ENCODE peak calls at places on chromosomes 16 and 17, in six cellular contexts. One of them, this sample, is unnamed.

GRCh38 chr16:15521758-15522509 is 87.5 kb downstream of the BMERB1 start:
- DNase-seq in kidney epithelial cell: no peak
- DNase-seq in lower leg skin: no peak
- DNase-seq in choroid plexus epithelial cell: peak; percentile 89
- DNase-seq in hepatocyte: no peak
- DNase-seq in Peyer's patch: no peak
- DNase-seq in this sample: no peak

GRCh38 chr17:55237826-55238196 is 26.9 kb upstream of the HLF start:
- DNase-seq in kidney epithelial cell: no peak
- DNase-seq in lower leg skin: no peak
- DNase-seq in choroid plexus epithelial cell: no peak
- DNase-seq in hepatocyte: no peak
- DNase-seq in Peyer's patch: no peak
- DNase-seq in this sample: no peak

GRCh38 chr16:30524575-30525571 is 1.5 kb downstream of the ZNF768 start:
- DNase-seq in kidney epithelial cell: no peak
- DNase-seq in lower leg skin: no peak
- DNase-seq in choroid plexus epithelial cell: no peak
- DNase-seq in hepatocyte: no peak
- DNase-seq in Peyer's patch: no peak
- DNase-seq in this sample: no peak

GRCh38 chr17:4420692-4421131 is 13.0 kb upstream of the SPNS3 start:
- DNase-seq in kidney epithelial cell: no peak
- DNase-seq in lower leg skin: peak; percentile 37
- DNase-seq in choroid plexus epithelial cell: peak; percentile 85
- DNase-seq in hepatocyte: peak; percentile 87
- DNase-seq in Peyer's patch: peak; percentile 81
- DNase-seq in this sample: peak; percentile 45

GRCh38 chr17:58317421-58318064 is 11.1 kb downstream of the TSPOAP1 start:
- DNase-seq in kidney epithelial cell: peak; percentile 60
- DNase-seq in lower leg skin: no peak
- DNase-seq in choroid plexus epithelial cell: peak; percentile 61
- DNase-seq in hepatocyte: peak; percentile 65
- DNase-seq in Peyer's patch: peak; percentile 87
- DNase-seq in this sample: peak; percentile 29

GRCh38 chr16:10678655-10679054 is 16.1 kb downstream of the TEKT5 start:
- DNase-seq in kidney epithelial cell: no peak
- DNase-seq in lower leg skin: no peak
- DNase-seq in choroid plexus epithelial cell: no peak
- DNase-seq in hepatocyte: no peak
- DNase-seq in Peyer's patch: no peak
- DNase-seq in this sample: no peak

GRCh38 chr16:55701442-55702319 is 45.9 kb downstream of the SLC6A2 start:
- DNase-seq in kidney epithelial cell: no peak
- DNase-seq in lower leg skin: no peak
- DNase-seq in choroid plexus epithelial cell: peak; percentile 48
- DNase-seq in hepatocyte: peak; percentile 72
- DNase-seq in Peyer's patch: peak; percentile 62
- DNase-seq in this sample: peak; percentile 1

GRCh38 chr17:44602390-44602789 is 45.1 kb downstream of the FZD2 start:
- DNase-seq in kidney epithelial cell: no peak
- DNase-seq in lower leg skin: no peak
- DNase-seq in choroid plexus epithelial cell: no peak
- DNase-seq in hepatocyte: no peak
- DNase-seq in Peyer's patch: no peak
- DNase-seq in this sample: no peak

GRCh38 chr17:67569873-67570272 is 147.9 kb upstream of the NOL11 start:
- DNase-seq in kidney epithelial cell: no peak
- DNase-seq in lower leg skin: no peak
- DNase-seq in choroid plexus epithelial cell: no peak
- DNase-seq in hepatocyte: no peak
- DNase-seq in Peyer's patch: no peak
- DNase-seq in this sample: no peak

GRCh38 chr17:46023783-46024388 is 24.8 kb downstream of the STH start:
- DNase-seq in kidney epithelial cell: no peak
- DNase-seq in lower leg skin: no peak
- DNase-seq in choroid plexus epithelial cell: no peak
- DNase-seq in hepatocyte: no peak
- DNase-seq in Peyer's patch: no peak
- DNase-seq in this sample: no peak

GRCh38 chr17:76700627-76701470 is 9.9 kb downstream of the MXRA7 start:
- DNase-seq in kidney epithelial cell: no peak
- DNase-seq in lower leg skin: no peak
- DNase-seq in choroid plexus epithelial cell: peak; percentile 81
- DNase-seq in hepatocyte: peak; percentile 50
- DNase-seq in Peyer's patch: peak; percentile 60
- DNase-seq in this sample: peak; percentile 61

GRCh38 chr17:50218771-50219315 is 17.4 kb upstream of the COL1A1 start:
- DNase-seq in kidney epithelial cell: peak; percentile 86
- DNase-seq in lower leg skin: peak; percentile 17
- DNase-seq in choroid plexus epithelial cell: peak; percentile 97
- DNase-seq in hepatocyte: peak; percentile 8
- DNase-seq in Peyer's patch: peak; percentile 27
- DNase-seq in this sample: peak; percentile 92

GRCh38 chr17:655618-656017 is 59.0 kb downstream of the VPS53 start:
- DNase-seq in kidney epithelial cell: no peak
- DNase-seq in lower leg skin: no peak
- DNase-seq in choroid plexus epithelial cell: no peak
- DNase-seq in hepatocyte: no peak
- DNase-seq in Peyer's patch: no peak
- DNase-seq in this sample: no peak

GRCh38 chr17:49836111-49837030 is 11.5 kb downstream of the TAC4 start:
- DNase-seq in kidney epithelial cell: peak; percentile 82
- DNase-seq in lower leg skin: no peak
- DNase-seq in choroid plexus epithelial cell: peak; percentile 62
- DNase-seq in hepatocyte: no peak
- DNase-seq in Peyer's patch: no peak
- DNase-seq in this sample: peak; percentile 13

GRCh38 chr16:67805718-67806427 is 487 bp downstream of the RANBP10 start:
- DNase-seq in kidney epithelial cell: no peak
- DNase-seq in lower leg skin: peak; percentile 18
- DNase-seq in choroid plexus epithelial cell: no peak
- DNase-seq in hepatocyte: no peak
- DNase-seq in Peyer's patch: no peak
- DNase-seq in this sample: no peak

DNA sequence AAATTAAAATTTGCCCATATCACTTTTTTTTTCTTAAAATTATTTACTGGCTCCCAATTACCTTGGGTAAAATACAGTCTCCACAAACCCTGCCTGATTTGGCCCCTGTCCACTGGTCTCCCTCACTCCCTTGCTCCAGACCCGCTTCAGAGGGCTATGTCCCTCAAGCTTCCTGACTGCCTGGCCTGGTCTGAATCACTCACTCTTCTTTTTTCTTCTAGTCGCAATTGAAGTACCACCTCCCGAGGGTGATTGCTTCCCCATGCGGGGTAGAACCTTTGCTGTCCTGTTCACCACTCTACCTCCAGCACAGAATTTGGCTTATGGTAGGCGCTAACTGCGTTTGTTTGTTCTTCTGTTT is 598 bp upstream of the PGAP3 start:
- DNase-seq in kidney epithelial cell: no peak
- DNase-seq in lower leg skin: no peak
- DNase-seq in choroid plexus epithelial cell: peak; percentile 21
- DNase-seq in hepatocyte: no peak
- DNase-seq in Peyer's patch: no peak
- DNase-seq in this sample: no peak
- TF ChIP-seq CTCF in kidney epithelial cell: no peak
- TF ChIP-seq CTCF in lower leg skin: no peak
- TF ChIP-seq CTCF in choroid plexus epithelial cell: no peak
- TF ChIP-seq CTCF in hepatocyte: no peak
- TF ChIP-seq CTCF in Peyer's patch: no peak
- TF ChIP-seq CTCF in this sample: no peak

GRCh38 chr16:50067290-50067853 is 1.6 kb downstream of the HEATR3 start:
- DNase-seq in kidney epithelial cell: no peak
- DNase-seq in lower leg skin: no peak
- DNase-seq in choroid plexus epithelial cell: peak; percentile 85
- DNase-seq in hepatocyte: peak; percentile 53
- DNase-seq in Peyer's patch: no peak
- DNase-seq in this sample: peak; percentile 46
- H3K4me3 ChIP-seq in kidney epithelial cell: no peak overlapping the region
- H3K4me3 ChIP-seq in lower leg skin: no peak overlapping the region
- H3K4me3 ChIP-seq in choroid plexus epithelial cell: peak overlapping the region; percentile 23
- H3K4me3 ChIP-seq in hepatocyte: no peak overlapping the region
- H3K4me3 ChIP-seq in Peyer's patch: peak overlapping the region; percentile 98
- H3K4me3 ChIP-seq in this sample: peak overlapping the region; percentile 11

DNA sequence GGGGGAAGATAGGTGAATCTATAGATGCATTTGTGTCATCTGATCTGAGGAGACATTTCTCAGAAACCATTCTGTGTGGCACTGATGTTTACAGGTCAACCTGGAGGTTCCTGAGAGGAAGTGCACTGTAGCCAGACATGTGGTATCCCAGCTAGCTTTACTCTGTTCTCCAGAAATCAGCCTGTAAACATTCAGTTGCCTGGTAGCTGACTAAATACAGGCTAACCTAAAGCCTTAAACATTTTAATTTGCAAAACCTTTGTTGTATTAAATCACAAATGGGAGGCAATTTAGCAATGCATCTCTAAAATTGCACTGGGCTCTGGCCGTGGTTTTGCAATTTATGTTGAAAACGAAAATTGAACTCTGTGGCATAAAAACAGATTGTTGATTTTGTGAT is 207.6 kb downstream of the FTO start:
- DNase-seq in kidney epithelial cell: no peak
- DNase-seq in lower leg skin: no peak
- DNase-seq in choroid plexus epithelial cell: peak; percentile 67
- DNase-seq in hepatocyte: no peak
- DNase-seq in Peyer's patch: no peak
- DNase-seq in this sample: no peak
- TF ChIP-seq CTCF in kidney epithelial cell: no peak
- TF ChIP-seq CTCF in lower leg skin: no peak
- TF ChIP-seq CTCF in choroid plexus epithelial cell: no peak
- TF ChIP-seq CTCF in hepatocyte: no peak
- TF ChIP-seq CTCF in Peyer's patch: no peak
- TF ChIP-seq CTCF in this sample: no peak

DNA sequence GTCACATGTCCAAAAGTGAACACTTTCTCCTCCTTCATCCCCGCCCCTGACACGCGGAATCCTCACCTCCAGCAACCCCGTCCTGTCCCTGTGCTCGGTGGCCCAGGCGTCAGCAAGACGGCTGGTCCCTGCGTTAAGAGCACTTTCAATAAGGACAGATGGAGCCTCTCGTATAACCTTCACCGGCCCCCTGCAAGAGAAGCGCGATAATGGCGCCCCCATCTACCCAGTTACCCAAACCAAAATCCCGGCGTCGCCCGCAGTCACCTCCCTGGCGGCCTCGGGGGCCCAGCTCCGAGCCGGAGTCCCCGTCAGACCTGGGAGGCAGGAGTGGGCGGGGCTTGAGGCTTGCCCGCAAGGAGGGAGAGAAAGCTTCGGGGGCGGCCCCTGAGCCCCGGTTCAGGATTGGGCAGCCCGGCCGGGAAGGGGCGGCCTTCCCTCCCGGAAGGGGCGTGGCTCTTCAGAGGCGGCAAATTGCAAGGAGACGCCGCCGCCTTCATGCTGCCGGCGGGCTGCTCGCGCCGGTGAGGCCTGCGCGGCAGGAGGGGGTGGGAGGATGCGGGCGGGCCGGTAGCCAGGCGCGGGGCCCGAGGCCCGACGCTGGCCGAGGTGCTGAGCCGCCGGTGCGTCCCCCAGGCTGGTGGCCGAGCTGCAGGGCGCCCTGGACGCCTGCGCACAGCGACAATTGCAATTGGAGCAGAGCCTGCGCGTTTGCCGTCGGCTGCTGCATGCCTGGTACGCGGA is at the start of gene TEDC2:
- DNase-seq in kidney epithelial cell: peak; percentile 86
- DNase-seq in lower leg skin: peak; percentile 94
- DNase-seq in choroid plexus epithelial cell: peak; percentile 94
- DNase-seq in hepatocyte: peak; percentile 99
- DNase-seq in Peyer's patch: peak; percentile 99
- DNase-seq in this sample: peak; percentile 50
- H3K4me3 ChIP-seq in kidney epithelial cell: peak within 1 kb of the TSS; percentile 41
- H3K4me3 ChIP-seq in lower leg skin: peak within 1 kb of the TSS; percentile 19
- H3K4me3 ChIP-seq in choroid plexus epithelial cell: peak within 1 kb of the TSS; percentile 60
- H3K4me3 ChIP-seq in hepatocyte: peak within 1 kb of the TSS; percentile 84
- H3K4me3 ChIP-seq in Peyer's patch: peak within 1 kb of the TSS; percentile 66
- H3K4me3 ChIP-seq in this sample: peak within 1 kb of the TSS; percentile 64

GRCh38 chr16:4316732-4317461 is 1.0 kb downstream of the GLIS2 start:
- DNase-seq in kidney epithelial cell: no peak
- DNase-seq in lower leg skin: no peak
- DNase-seq in choroid plexus epithelial cell: no peak
- DNase-seq in hepatocyte: peak; percentile 56
- DNase-seq in Peyer's patch: no peak
- DNase-seq in this sample: no peak

GRCh38 chr16:4314532-4315184 is 1.2 kb upstream of the GLIS2 start:
- DNase-seq in kidney epithelial cell: no peak
- DNase-seq in lower leg skin: no peak
- DNase-seq in choroid plexus epithelial cell: peak; percentile 46
- DNase-seq in hepatocyte: peak; percentile 65
- DNase-seq in Peyer's patch: no peak
- DNase-seq in this sample: no peak

GRCh38 chr16:4315185-4316102 is at the start of gene GLIS2:
- DNase-seq in kidney epithelial cell: no peak
- DNase-seq in lower leg skin: no peak
- DNase-seq in choroid plexus epithelial cell: peak; percentile 75
- DNase-seq in hepatocyte: peak; percentile 95
- DNase-seq in Peyer's patch: peak; percentile 74
- DNase-seq in this sample: no peak

GRCh38 chr16:4316103-4316731 is 350 bp downstream of the GLIS2 start:
- DNase-seq in kidney epithelial cell: no peak
- DNase-seq in lower leg skin: no peak
- DNase-seq in choroid plexus epithelial cell: no peak
- DNase-seq in hepatocyte: peak; percentile 69
- DNase-seq in Peyer's patch: no peak
- DNase-seq in this sample: no peak

DNA sequence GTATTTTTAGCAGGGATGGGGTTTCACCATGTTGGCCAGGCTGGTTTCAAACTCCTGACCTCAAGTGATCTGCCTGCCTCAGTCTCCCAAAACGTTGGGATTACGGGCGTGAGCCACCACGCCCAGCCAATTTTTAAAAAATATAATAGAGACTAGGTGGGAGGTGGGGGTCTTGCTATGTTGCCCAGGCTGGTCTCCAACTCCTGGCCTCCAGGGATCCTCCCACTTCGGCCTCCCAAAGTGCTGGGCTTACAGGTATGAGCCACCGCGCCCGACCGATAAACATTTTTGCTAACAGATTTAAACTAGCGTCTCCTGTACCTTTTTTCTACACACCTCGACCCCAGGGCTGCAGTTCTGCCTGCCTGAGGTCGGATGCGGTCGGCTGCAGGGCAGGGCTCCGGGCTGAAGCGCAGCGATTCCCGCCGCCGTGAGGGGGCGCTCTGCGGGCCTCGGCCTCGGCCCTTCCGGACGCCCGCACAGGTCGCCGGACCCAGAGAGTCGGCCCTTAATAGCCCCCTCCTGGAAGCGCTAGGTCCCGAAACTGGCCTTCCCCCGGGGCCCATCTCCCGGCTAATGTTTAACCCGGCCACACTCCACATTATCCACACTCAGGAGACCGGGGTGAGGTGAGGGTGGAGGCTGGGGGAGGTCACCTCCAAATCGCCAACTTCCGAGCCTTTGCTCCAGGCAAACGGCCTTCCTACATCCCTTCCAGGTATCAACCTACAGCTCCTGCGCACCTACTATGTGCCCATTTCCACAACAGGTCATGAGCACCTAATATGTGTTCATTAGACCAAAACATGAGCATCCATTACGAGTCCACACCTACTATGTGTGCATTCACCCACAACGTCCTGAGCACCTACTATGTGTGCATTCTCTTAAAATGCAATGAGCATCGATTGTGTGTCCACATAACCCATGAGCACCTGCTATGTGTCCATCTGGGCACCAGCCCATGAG is 2.0 kb upstream of the GLIS2 start:
- DNase-seq in kidney epithelial cell: no peak
- DNase-seq in lower leg skin: no peak
- DNase-seq in choroid plexus epithelial cell: no peak
- DNase-seq in hepatocyte: peak; percentile 89
- DNase-seq in Peyer's patch: no peak
- DNase-seq in this sample: no peak
- TF ChIP-seq CTCF in kidney epithelial cell: peak; percentile 71
- TF ChIP-seq CTCF in lower leg skin: no peak
- TF ChIP-seq CTCF in choroid plexus epithelial cell: peak; percentile 55
- TF ChIP-seq CTCF in hepatocyte: peak; percentile 79
- TF ChIP-seq CTCF in Peyer's patch: peak; percentile 36
- TF ChIP-seq CTCF in this sample: peak; percentile 56